ENCODE peak calls at places on chromosomes 11 and 22, in five cellular contexts. J is pulmonary artery endothelial cell; I is A673; N is left cardiac atrium; A is activated effector memory CD4-positive, alpha-beta T cell treated with Interleukin-2 at 50 U/mL for 16 hours. V is an unnamed sample.

GRCh38 chr11:3995307-3995706 is 99.3 kb upstream of the RRM1 start:
- DNase-seq in J (no peak), I (no peak), N (no peak), A (no peak), V (no peak)

GRCh38 chr11:75924966-75925784 is 110.2 kb downstream of the UVRAG start:
- DNase-seq in J (no peak), I (no peak), N (no peak), A (no peak), V (no peak)

GRCh38 chr11:91664521-91664920 is 560.1 kb upstream of the FAT3 start:
- DNase-seq in J (no peak), I (peak; percentile 10), N (no peak), A (no peak), V (no peak)

GRCh38 chr11:46382644-46383403 is 1.4 kb downstream of the MDK start:
- DNase-seq in J (no peak), I (peak; percentile 88), N (no peak), A (no peak), V (no peak)

GRCh38 chr11:93075782-93076181 is 106.3 kb downstream of the MTNR1B start:
- DNase-seq in J (no peak), I (no peak), N (no peak), A (no peak), V (no peak)

GRCh38 chr11:56740886-56741285 is 7.6 kb downstream of the OR9G4 start:
- DNase-seq in J (no peak), I (no peak), N (no peak), A (no peak), V (no peak)

GRCh38 chr11:15897211-15897960 is 459.0 kb downstream of the SOX6 start:
- DNase-seq in J (no peak), I (peak; percentile 54), N (no peak), A (no peak), V (no peak)

GRCh38 chr11:116791002-116791812 is 472 bp downstream of the APOA5 start:
- DNase-seq in J (no peak), I (peak; percentile 79), N (peak; percentile 82), A (peak; percentile 59), V (peak; percentile 56)

GRCh38 chr22:27919943-27920755 is 1.1 kb upstream of the PITPNB start:
- DNase-seq in J (peak; percentile 41), I (peak; percentile 56), N (peak; percentile 28), A (no peak), V (no peak)

GRCh38 chr22:40602231-40602630 is 34.3 kb downstream of the MRTFA start:
- DNase-seq in J (no peak), I (no peak), N (no peak), A (no peak), V (no peak)

GRCh38 chr11:115613986-115614625 is 109.9 kb upstream of the CADM1 start:
- DNase-seq in J (no peak), I (no peak), N (no peak), A (no peak), V (no peak)

V was measured in activated B cell treated with CpG ODN at 0.5 μM for 24 hours.